ENCODE peak calls at places on chromosomes 6 and 20, in eight cellular contexts. Z, X, B, R, V, T, I and D are unnamed samples.

GRCh38 chr6:126060400-126060799 is 74.1 kb downstream of the TRMT11 start:
- DNase-seq in Z (no peak), X (no peak), B (no peak), R (no peak), V (no peak), T (no peak), I (no peak), D (no peak)

GRCh38 chr20:45946149-45946970 is 11.9 kb downstream of the PCIF1 start:
- DNase-seq in Z (peak), X (no peak), B (peak), R (no peak), V (peak), T (peak), I (no peak), D (no peak)

GRCh38 chr20:38725959-38726848 is 1.9 kb downstream of the SLC32A1 start:
- DNase-seq in Z (no peak), X (no peak), B (no peak), R (peak), V (no peak), T (peak), I (peak), D (peak)

GRCh38 chr6:76876922-76877553 is 586.3 kb downstream of the HTR1B start:
- DNase-seq in Z (peak), X (no peak), B (no peak), R (peak), V (peak), T (peak), I (no peak), D (no peak)

GRCh38 chr6:40586800-40587201 is 363 bp downstream of the LRFN2 start:
- DNase-seq in Z (peak), X (no peak), B (no peak), R (no peak), V (no peak), T (no peak), I (no peak), D (no peak)

GRCh38 chr20:35773154-35773751 is 1.4 kb downstream of the PHF20 start:
- DNase-seq in Z (peak), X (no peak), B (no peak), R (peak), V (no peak), T (peak), I (no peak), D (no peak)

GRCh38 chr20:37395921-37396519 is 50.1 kb downstream of the SRC start:
- DNase-seq in Z (no peak), X (no peak), B (no peak), R (no peak), V (peak), T (peak), I (no peak), D (no peak)

GRCh38 chr20:45373353-45374100 is 4.6 kb downstream of the TP53TG5 start:
- DNase-seq in Z (peak), X (peak), B (peak), R (peak), V (peak), T (peak), I (peak), D (peak)

GRCh38 chr20:62236997-62237771 is 1.1 kb upstream of the OSBPL2 start:
- DNase-seq in Z (no peak), X (no peak), B (no peak), R (no peak), V (no peak), T (no peak), I (no peak), D (no peak)

GRCh38 chr20:62237772-62238568 is at the start of gene OSBPL2:
- DNase-seq in Z (peak), X (peak), B (peak), R (peak), V (peak), T (peak), I (peak), D (peak)

GRCh38 chr20:62239278-62239879 is 1.1 kb downstream of the OSBPL2 start:
- DNase-seq in Z (no peak), X (no peak), B (no peak), R (no peak), V (no peak), T (no peak), I (no peak), D (no peak)

GRCh38 chr20:62240015-62240685 is 1.8 kb downstream of the OSBPL2 start:
- DNase-seq in Z (no peak), X (no peak), B (no peak), R (no peak), V (no peak), T (no peak), I (no peak), D (no peak)

GRCh38 chr20:62238569-62239277 is 402 bp downstream of the OSBPL2 start:
- DNase-seq in Z (no peak), X (no peak), B (no peak), R (no peak), V (no peak), T (peak), I (no peak), D (no peak)
- TF ChIP-seq POLR2A in Z (no peak), X (no peak), B (no peak), R (peak), V (no peak), T (no peak), I (no peak), D (no peak)

GRCh38 chr20:33918662-33919061 is 75.0 kb upstream of the RALY start:
- DNase-seq in Z (no peak), X (no peak), B (no peak), R (no peak), V (no peak), T (no peak), I (no peak), D (no peak)

GRCh38 chr20:33925867-33926266 is 67.8 kb upstream of the RALY start:
- DNase-seq in Z (no peak), X (no peak), B (no peak), R (peak), V (no peak), T (no peak), I (no peak), D (no peak)

GRCh38 chr20:33919653-33920052 is 74.1 kb upstream of the RALY start:
- DNase-seq in Z (no peak), X (no peak), B (no peak), R (no peak), V (no peak), T (no peak), I (no peak), D (no peak)

GRCh38 chr20:33926425-33926824 is 67.3 kb upstream of the RALY start:
- DNase-seq in Z (no peak), X (no peak), B (no peak), R (peak), V (no peak), T (no peak), I (no peak), D (no peak)

GRCh38 chr20:33922224-33922623 is 71.5 kb upstream of the RALY start:
- DNase-seq in Z (no peak), X (no peak), B (no peak), R (no peak), V (no peak), T (no peak), I (no peak), D (no peak)
- TF ChIP-seq POLR2A in Z (no peak), X (no peak), B (no peak), R (no peak), V (no peak), T (no peak), I (no peak), D (no peak)

GRCh38 chr6:33091957-33092356 is 16.2 kb downstream of the HLA-DPB1 start:
- DNase-seq in Z (no peak), X (peak), B (no peak), R (no peak), V (no peak), T (peak), I (no peak), D (peak)

GRCh38 chr6:33085627-33086026 is 9.8 kb downstream of the HLA-DPB1 start:
- DNase-seq in Z (no peak), X (no peak), B (no peak), R (no peak), V (no peak), T (no peak), I (no peak), D (no peak)

GRCh38 chr6:33088258-33088930 is 12.6 kb downstream of the HLA-DPB1 start:
- DNase-seq in Z (no peak), X (peak), B (no peak), R (no peak), V (no peak), T (no peak), I (no peak), D (no peak)

GRCh38 chr6:33092385-33092784 is 16.6 kb downstream of the HLA-DPB1 start:
- DNase-seq in Z (no peak), X (no peak), B (no peak), R (no peak), V (no peak), T (no peak), I (no peak), D (no peak)

DNA sequence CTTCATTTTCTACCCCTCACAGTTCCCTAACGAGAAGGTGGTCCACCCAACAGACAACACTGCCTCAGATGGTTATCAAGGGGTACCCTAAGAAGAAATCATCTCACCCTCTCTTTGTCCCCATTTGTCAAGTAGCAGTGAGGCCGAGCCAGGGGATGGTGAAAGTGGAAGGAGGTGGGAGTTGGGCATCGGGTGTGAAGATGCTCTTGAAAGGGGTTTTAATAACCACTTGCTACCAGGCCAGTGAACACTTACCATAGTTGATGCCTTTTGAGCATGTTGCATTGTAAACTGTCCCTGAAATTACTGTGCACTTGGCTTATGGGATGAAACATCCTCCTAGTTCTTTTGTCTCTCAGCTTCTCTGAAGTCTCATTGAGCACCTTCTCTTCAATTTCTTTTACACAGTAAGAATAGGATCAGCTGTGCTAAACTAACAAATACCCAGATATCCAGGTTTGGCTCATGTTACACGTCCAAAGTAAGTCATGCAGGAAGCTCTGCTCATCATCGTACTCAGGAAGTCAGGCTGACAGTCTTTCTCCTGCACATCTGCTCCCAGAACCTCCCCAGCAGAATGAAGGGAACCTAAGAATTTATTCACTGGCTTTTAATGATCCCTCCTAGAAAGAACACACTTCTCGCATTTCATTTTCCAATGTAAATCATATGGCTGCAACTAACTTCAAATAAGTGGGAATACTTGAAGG is 13.3 kb downstream of the HLA-DPB1 start:
- DNase-seq in Z (no peak), X (no peak), B (no peak), R (no peak), V (no peak), T (no peak), I (no peak), D (no peak)
- TF ChIP-seq POLR2A in Z (no peak), X (no peak), B (no peak), R (no peak), V (no peak), T (no peak), I (no peak), D (peak)

DNA sequence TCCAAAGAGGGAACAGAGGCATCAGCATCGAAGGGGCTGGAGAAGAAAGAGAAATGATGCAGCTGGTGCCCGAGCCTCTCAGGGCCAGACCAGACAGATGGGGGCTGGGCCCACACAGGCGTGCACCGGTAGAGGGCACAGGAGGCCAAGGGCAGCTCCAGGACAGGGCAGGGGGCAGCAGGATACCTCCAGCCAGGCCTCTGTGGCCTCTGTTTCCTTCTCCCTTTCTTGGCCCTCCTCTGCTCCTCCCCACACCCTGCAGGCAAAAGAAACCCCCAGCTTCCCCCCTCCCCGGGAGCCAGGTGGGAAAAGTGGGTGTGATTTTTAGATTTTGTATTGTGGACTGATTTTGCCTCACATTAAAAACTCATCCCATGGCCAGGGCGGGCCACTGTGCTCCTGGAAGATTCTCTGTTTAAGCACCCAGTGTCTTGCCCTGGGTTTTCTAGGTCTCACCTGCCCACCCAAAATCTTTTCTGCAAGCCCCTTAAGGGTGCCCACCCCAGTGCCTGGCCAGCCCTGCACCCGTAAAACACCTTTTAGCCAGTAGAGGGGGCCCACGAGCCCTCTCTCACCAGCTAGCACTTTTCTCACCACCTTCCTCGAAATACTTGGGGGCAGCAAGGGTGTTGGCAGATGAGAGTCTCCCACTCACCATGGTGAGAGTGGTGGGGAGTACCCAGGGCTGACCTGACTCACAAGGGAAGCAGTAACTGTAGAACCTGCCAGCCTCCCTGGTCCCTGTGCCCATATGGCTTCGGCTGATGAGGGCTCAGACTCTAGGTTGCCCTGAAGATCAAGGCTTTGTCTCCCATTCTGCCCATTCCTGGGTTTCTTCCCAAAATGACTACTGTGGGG is 35.7 kb upstream of the ID1 start:
- DNase-seq in Z (peak), X (no peak), B (no peak), R (peak), V (peak), T (peak), I (peak), D (no peak)
- TF ChIP-seq POLR2A in Z (no peak), X (no peak), B (no peak), R (peak), V (no peak), T (no peak), I (no peak), D (no peak)

GRCh38 chr6:148211777-148212324 is 130.8 kb upstream of the SASH1 start:
- DNase-seq in Z (no peak), X (no peak), B (no peak), R (no peak), V (no peak), T (no peak), I (no peak), D (no peak)
- TF ChIP-seq POLR2A in Z (no peak), X (no peak), B (no peak), R (no peak), V (no peak), T (no peak), I (no peak), D (no peak)

GRCh38 chr20:3680701-3681351 is 984 bp downstream of the ADAM33 start:
- DNase-seq in Z (no peak), X (no peak), B (no peak), R (no peak), V (no peak), T (no peak), I (no peak), D (no peak)

GRCh38 chr20:3678198-3678597 is 3.6 kb downstream of the ADAM33 start:
- DNase-seq in Z (no peak), X (no peak), B (no peak), R (no peak), V (no peak), T (no peak), I (no peak), D (no peak)

GRCh38 chr20:3678893-3679720 is 2.7 kb downstream of the ADAM33 start:
- DNase-seq in Z (no peak), X (no peak), B (no peak), R (no peak), V (no peak), T (no peak), I (no peak), D (no peak)

GRCh38 chr20:3681352-3681930 is 369 bp downstream of the ADAM33 start:
- DNase-seq in Z (no peak), X (no peak), B (no peak), R (no peak), V (no peak), T (no peak), I (no peak), D (no peak)

GRCh38 chr20:3679749-3680700 is 1.8 kb downstream of the ADAM33 start:
- DNase-seq in Z (peak), X (no peak), B (peak), R (peak), V (peak), T (no peak), I (peak), D (no peak)
- TF ChIP-seq POLR2A in Z (no peak), X (no peak), B (no peak), R (no peak), V (no peak), T (no peak), I (peak), D (no peak)

GRCh38 chr20:3407426-3408250 is at the start of gene DNAAF9:
- DNase-seq in Z (peak), X (peak), B (peak), R (peak), V (peak), T (peak), I (peak), D (peak)
- TF ChIP-seq POLR2A in Z (peak), X (no peak), B (no peak), R (peak), V (peak), T (peak), I (no peak), D (no peak)

DNA sequence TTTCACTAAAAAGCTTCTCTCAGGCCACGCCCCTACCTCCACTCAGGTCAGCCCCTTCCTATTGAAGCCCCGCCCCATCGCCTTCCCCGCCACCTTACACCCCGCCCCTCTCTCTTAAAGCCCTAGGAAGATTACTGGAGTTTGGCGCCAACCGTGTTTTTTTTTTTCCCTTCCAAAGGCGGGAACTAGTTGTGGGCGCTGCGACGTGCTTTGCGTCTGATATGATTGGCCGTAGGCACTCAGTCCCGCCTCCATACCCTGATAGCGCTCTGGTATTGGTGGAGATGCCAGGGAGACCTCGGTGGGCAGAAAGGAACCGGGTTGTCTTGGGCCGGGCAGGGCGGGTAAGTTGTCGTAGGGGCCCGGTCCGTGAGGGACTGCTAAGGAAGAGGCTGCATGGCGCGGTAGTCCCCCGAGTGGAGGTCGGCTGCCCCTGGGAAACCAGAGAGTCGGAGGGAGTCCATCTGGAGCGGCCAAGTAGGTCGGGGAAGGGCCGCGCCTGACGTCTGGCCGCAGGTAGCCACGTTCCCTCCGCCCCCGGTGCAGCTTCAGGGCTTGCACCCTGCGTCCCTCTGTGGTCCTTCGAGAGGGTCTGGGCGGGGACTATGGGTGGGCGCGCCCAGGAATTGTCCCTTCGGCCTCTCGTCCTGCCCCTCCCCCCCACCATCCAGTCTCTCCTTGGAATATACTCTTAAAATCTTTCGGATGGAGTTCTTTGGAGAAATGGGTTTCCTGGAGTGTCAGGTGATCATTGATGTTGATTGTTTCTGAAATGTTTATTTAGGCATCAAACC is at the start of gene CASP8AP2:
- DNase-seq in Z (peak), X (peak), B (peak), R (peak), V (peak), T (peak), I (peak), D (peak)
- TF ChIP-seq POLR2A in Z (peak), X (peak), B (no peak), R (no peak), V (peak), T (peak), I (peak), D (peak)

GRCh38 chr6:131642565-131643261 is 5.6 kb downstream of the ENPP3 start:
- DNase-seq in Z (no peak), X (no peak), B (no peak), R (no peak), V (no peak), T (no peak), I (no peak), D (no peak)

GRCh38 chr6:131641554-131641953 is 4.5 kb downstream of the ENPP3 start:
- DNase-seq in Z (no peak), X (no peak), B (no peak), R (no peak), V (no peak), T (no peak), I (no peak), D (no peak)

GRCh38 chr6:131638013-131638412 is 911 bp downstream of the ENPP3 start:
- DNase-seq in Z (no peak), X (no peak), B (no peak), R (no peak), V (no peak), T (no peak), I (no peak), D (no peak)

GRCh38 chr6:131640576-131640975 is 3.5 kb downstream of the ENPP3 start:
- DNase-seq in Z (no peak), X (no peak), B (no peak), R (no peak), V (no peak), T (peak), I (no peak), D (no peak)

DNA sequence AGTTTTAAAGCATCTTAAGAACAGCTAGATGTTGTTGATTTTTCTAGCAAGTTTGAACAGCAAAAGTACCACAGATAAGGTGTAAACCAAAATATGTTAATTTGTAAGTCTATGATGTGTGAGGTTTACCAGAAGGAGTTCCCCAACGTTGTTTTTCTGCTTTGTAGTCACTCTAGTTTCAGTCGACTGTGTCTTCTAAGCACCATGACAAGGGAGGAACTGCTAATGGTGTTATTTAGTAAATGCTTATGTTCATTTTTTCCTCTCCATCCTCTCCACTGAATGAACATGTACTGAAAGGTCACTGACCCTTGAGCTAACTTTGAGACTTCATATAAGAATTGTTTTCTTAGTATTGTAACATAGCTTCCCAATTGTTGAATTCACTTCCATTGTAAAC is 3.0 kb downstream of the ENPP3 start:
- DNase-seq in Z (no peak), X (no peak), B (no peak), R (no peak), V (no peak), T (peak), I (no peak), D (no peak)
- TF ChIP-seq POLR2A in Z (no peak), X (no peak), B (no peak), R (no peak), V (no peak), T (no peak), I (no peak), D (no peak)